ENCODE peak calls at places on chromosomes 5 and 9, in eight cellular contexts. L, B, M, X, H, V, J and G are unnamed samples.

GRCh38 chr5:137035480-137035878 is 463.6 kb downstream of the SPOCK1 start:
- DNase-seq in L (no peak), B (no peak), M (no peak), X (peak; percentile 46), H (peak; percentile 15), V (no peak), J (no peak), G (no peak)

GRCh38 chr9:27407966-27408365 is 111.0 kb upstream of the EQTN start:
- DNase-seq in L (no peak), B (no peak), M (no peak), X (peak; percentile 57), H (peak; percentile 72), V (no peak), J (peak; percentile 4), G (no peak)

GRCh38 chr5:76426391-76426802 is 23.3 kb downstream of the IQGAP2 start:
- DNase-seq in L (peak; percentile 68), B (no peak), M (no peak), X (no peak), H (peak; percentile 27), V (no peak), J (peak; percentile 30), G (no peak)

GRCh38 chr9:112086627-112087026 is 88.5 kb downstream of the SUSD1 start:
- DNase-seq in L (no peak), B (no peak), M (no peak), X (peak; percentile 68), H (peak; percentile 31), V (no peak), J (peak; percentile 48), G (no peak)

GRCh38 chr9:70485273-70485858 is 70.9 kb upstream of the KLF9 start:
- DNase-seq in L (no peak), B (peak; percentile 82), M (no peak), X (peak; percentile 30), H (no peak), V (no peak), J (no peak), G (peak; percentile 49)

GRCh38 chr9:6415266-6415665 is 2.3 kb downstream of the UHRF2 start:
- DNase-seq in L (no peak), B (no peak), M (no peak), X (peak; percentile 15), H (peak; percentile 19), V (peak; percentile 35), J (no peak), G (no peak)

GRCh38 chr5:81398741-81399140 is 4.8 kb upstream of the ACOT12 start:
- DNase-seq in L (no peak), B (no peak), M (no peak), X (no peak), H (peak; percentile 22), V (no peak), J (no peak), G (no peak)

GRCh38 chr5:76555114-76555513 is 68.1 kb downstream of the F2RL2 start:
- DNase-seq in L (no peak), B (no peak), M (no peak), X (no peak), H (no peak), V (no peak), J (no peak), G (no peak)

GRCh38 chr9:136011376-136011702 is 50.2 kb upstream of the UBAC1 start:
- DNase-seq in L (no peak), B (no peak), M (no peak), X (no peak), H (no peak), V (no peak), J (no peak), G (no peak)

GRCh38 chr5:13606051-13606450 is 338.4 kb downstream of the DNAH5 start:
- DNase-seq in L (no peak), B (no peak), M (no peak), X (peak; percentile 31), H (no peak), V (peak; percentile 78), J (no peak), G (no peak)

GRCh38 chr5:155260798-155261197 is 247.2 kb downstream of the KIF4B start:
- DNase-seq in L (peak; percentile 72), B (no peak), M (no peak), X (no peak), H (peak; percentile 71), V (no peak), J (no peak), G (peak; percentile 46)

GRCh38 chr5:81971086-81971693 is 633 bp upstream of the ATG10 start:
- DNase-seq in L (no peak), B (no peak), M (no peak), X (peak; percentile 47), H (no peak), V (no peak), J (no peak), G (peak; percentile 11)

GRCh38 chr9:111926421-111926875 is 29.8 kb downstream of the UGCG start:
- DNase-seq in L (no peak), B (peak; percentile 77), M (peak; percentile 39), X (no peak), H (no peak), V (no peak), J (peak; percentile 95), G (no peak)

GRCh38 chr9:35397923-35398322 is 92.0 kb upstream of the RUSC2 start:
- DNase-seq in L (no peak), B (no peak), M (no peak), X (no peak), H (no peak), V (no peak), J (no peak), G (no peak)

DNA sequence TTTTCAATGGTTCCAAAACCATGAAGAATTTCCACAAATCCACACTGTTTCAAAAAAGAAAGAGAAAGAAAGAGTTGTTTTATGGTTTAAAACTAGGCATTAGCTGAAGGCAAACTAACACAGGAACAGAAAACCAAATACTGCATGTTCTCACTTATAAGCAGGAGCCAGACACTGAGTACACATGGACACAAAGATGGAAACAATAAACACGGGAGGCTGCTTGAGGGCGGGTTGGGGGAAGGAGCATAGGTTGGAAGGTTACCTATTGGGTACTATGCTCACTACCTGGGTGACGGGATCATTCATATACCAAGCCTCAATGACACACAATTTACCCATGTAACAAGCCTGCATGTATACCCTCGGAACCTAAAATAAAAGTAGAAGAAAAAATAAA is 45.0 kb downstream of the SEMA6A start:
- DNase-seq in L (no peak), B (no peak), M (no peak), X (no peak), H (no peak), V (no peak), J (no peak), G (no peak)
- H3K4me1 ChIP-seq in L (peaks cover 13% of the 10 kb centered on the region), B (peaks cover 13% of the 10 kb centered on the region), M (peaks cover 53% of the 10 kb centered on the region), X (no peaks in the 10 kb centered on the region), H (peaks cover 24% of the 10 kb centered on the region), V (no peaks in the 10 kb centered on the region), J (no peaks in the 10 kb centered on the region), G (peaks cover 81% of the 10 kb centered on the region)

DNA sequence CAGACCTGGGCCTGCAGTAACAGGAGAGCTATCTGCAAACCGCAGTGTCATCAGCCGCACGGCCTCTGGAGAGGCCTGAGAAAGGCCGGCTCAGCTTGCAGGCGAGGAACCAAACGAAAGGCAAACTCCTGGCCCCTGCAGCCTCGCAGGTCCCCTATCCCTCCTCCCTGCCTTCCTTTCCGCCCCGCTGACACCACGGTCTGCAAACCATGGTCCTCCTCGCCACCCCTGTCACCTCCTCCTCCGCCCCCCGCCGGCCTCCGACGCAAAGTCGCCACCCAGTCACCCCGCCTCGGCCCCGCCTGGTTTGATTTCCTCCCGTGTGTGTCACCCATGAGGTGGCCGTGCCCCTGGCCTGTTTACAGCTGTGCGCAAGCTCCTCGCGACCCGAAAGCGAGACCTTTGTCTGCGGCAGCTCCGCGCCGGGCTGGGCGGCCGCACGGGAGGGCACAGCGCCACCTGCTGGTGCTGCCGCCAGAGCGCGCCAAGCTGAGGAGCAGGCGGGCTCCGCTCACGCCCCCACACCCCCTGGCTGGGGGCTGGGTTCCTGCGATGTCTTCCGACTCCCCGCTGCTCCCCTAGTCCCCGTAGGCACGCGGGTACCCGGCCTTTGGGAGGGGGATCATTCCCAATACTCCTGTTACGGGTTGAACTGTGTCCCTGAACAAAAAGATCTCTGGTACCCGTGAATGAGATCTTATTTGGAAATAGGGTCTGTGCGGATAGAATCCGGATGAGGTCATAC is 19.4 kb downstream of the GBGT1 start:
- DNase-seq in L (peak; percentile 84), B (peak; percentile 96), M (peak; percentile 90), X (peak; percentile 86), H (peak; percentile 88), V (peak; percentile 52), J (peak; percentile 69), G (peak; percentile 89)
- H3K4me1 ChIP-seq in L (peaks cover 5% of the 10 kb centered on the region), B (peaks cover 15% of the 10 kb centered on the region), M (peaks cover 71% of the 10 kb centered on the region), X (peaks cover 5% of the 10 kb centered on the region), H (peaks cover 3% of the 10 kb centered on the region), V (peaks cover 23% of the 10 kb centered on the region), J (peaks cover 15% of the 10 kb centered on the region), G (peaks cover 52% of the 10 kb centered on the region)

DNA sequence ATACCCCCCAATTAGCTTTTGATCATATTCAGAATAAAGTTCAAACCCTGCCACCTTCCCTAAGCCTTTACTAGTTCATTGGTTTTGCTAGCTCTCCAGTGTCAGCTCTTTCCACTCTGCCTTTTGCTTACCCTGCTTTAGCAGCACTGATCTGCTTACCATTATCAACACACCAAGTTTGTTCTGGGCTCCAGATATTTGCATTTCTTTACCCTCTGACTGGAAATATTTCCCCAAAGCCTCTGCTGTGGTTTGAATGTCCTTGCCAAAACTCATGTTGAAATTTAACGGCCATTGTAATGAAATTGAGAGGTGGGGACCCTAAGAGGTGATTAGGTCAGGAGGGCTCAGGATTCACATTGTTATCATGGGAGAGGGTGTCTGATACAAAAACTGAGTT is 99.5 kb downstream of the GCNT1 start:
- DNase-seq in L (no peak), B (no peak), M (no peak), X (no peak), H (no peak), V (no peak), J (no peak), G (no peak)
- H3K4me1 ChIP-seq in L (no peaks in the 10 kb centered on the region), B (no peaks in the 10 kb centered on the region), M (peaks cover 6% of the 10 kb centered on the region), X (peaks cover 53% of the 10 kb centered on the region), H (no peaks in the 10 kb centered on the region), V (peaks cover 46% of the 10 kb centered on the region), J (no peaks in the 10 kb centered on the region), G (no peaks in the 10 kb centered on the region)

DNA sequence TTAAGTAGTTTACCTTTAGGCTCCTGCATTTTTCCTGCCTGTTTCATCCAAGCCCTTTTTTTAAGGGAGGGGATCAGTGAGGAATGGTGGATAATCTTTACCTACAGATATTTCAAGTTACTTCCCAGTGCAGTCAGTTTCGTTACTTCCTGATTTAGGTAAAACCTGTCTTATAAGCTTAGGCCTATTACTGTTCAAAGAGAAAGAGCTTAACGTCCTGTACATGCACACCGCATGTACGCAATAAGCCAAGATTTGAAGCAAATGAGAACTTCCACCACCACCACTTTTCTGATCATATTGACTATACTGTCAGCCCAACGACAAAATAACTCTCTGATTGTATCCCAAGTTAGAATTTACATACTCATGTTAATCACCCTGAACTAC is 5.2 kb downstream of the NFIB start:
- DNase-seq in L (no peak), B (no peak), M (no peak), X (no peak), H (no peak), V (peak; percentile 46), J (peak; percentile 26), G (no peak)
- H3K4me1 ChIP-seq in L (no peaks in the 10 kb centered on the region), B (peaks cover 13% of the 10 kb centered on the region), M (no peaks in the 10 kb centered on the region), X (no peaks in the 10 kb centered on the region), H (peaks cover 5% of the 10 kb centered on the region), V (peaks cover 41% of the 10 kb centered on the region), J (peaks cover 26% of the 10 kb centered on the region), G (peaks cover 10% of the 10 kb centered on the region)

GRCh38 chr5:10374623-10375022 is 21.1 kb downstream of the MARCHF6 start:
- DNase-seq in L (no peak), B (no peak), M (no peak), X (no peak), H (no peak), V (no peak), J (no peak), G (no peak)
- H3K4me1 ChIP-seq in L (no peaks in the 10 kb centered on the region), B (peaks cover 10% of the 10 kb centered on the region), M (peaks cover 17% of the 10 kb centered on the region), X (peaks cover 19% of the 10 kb centered on the region), H (no peaks in the 10 kb centered on the region), V (peaks cover 3% of the 10 kb centered on the region), J (no peaks in the 10 kb centered on the region), G (peaks cover 5% of the 10 kb centered on the region)

GRCh38 chr5:169300468-169301385 is at the start of gene SLIT3:
- DNase-seq in L (peak; percentile 87), B (peak; percentile 92), M (peak; percentile 60), X (peak; percentile 96), H (peak; percentile 88), V (peak; percentile 86), J (peak; percentile 72), G (peak; percentile 91)
- H3K4me1 ChIP-seq in L (peaks cover 2% of the 10 kb centered on the region), B (no peaks in the 10 kb centered on the region), M (peaks cover 4% of the 10 kb centered on the region), X (peaks cover 49% of the 10 kb centered on the region), H (no peaks in the 10 kb centered on the region), V (peaks cover 38% of the 10 kb centered on the region), J (peaks cover 4% of the 10 kb centered on the region), G (peaks cover 37% of the 10 kb centered on the region)